ENCODE peak calls at places on chromosome 17, in eight cellular contexts. One of them, this sample, is unnamed.

GRCh38 chr17:4368341-4368740 is 1.9 kb upstream of the UBE2G1 start:
- DNase-seq in GM04504: no peak
- DNase-seq in cardiac muscle cell: no peak
- DNase-seq in AG10803: no peak
- DNase-seq in NCI-H446: no peak
- DNase-seq in NCI-H345: no peak
- DNase-seq in AG08396: no peak
- DNase-seq in activated CD4-positive, alpha-beta T cell treated with anti-CD3 and anti-CD28 coated beads, Interleukin-2, amount 50 U/mL, for 1 hour: no peak
- DNase-seq in this sample: no peak

GRCh38 chr17:70329751-70330150 is 160.4 kb downstream of the KCNJ2 start:
- DNase-seq in AG08396: no peak
- DNase-seq in GM04504: no peak
- DNase-seq in NCI-H345: no peak
- DNase-seq in cardiac muscle cell: no peak
- DNase-seq in activated CD4-positive, alpha-beta T cell treated with anti-CD3 and anti-CD28 coated beads, Interleukin-2, amount 50 U/mL, for 1 hour: no peak
- DNase-seq in AG10803: no peak
- DNase-seq in NCI-H446: no peak
- DNase-seq in this sample: no peak

GRCh38 chr17:30950669-30951399 is 20.0 kb upstream of the RNF135 start:
- DNase-seq in NCI-H446: peak; percentile 6
- DNase-seq in AG10803: peak; percentile 81
- DNase-seq in activated CD4-positive, alpha-beta T cell treated with anti-CD3 and anti-CD28 coated beads, Interleukin-2, amount 50 U/mL, for 1 hour: no peak
- DNase-seq in AG08396: peak; percentile 75
- DNase-seq in NCI-H345: peak; percentile 90
- DNase-seq in GM04504: peak; percentile 85
- DNase-seq in cardiac muscle cell: peak; percentile 93
- DNase-seq in this sample: peak; percentile 92

GRCh38 chr17:54967621-54968258 is 714 bp downstream of the COX11 start:
- DNase-seq in NCI-H446: peak; percentile 46
- DNase-seq in AG08396: peak; percentile 27
- DNase-seq in AG10803: peak; percentile 26
- DNase-seq in activated CD4-positive, alpha-beta T cell treated with anti-CD3 and anti-CD28 coated beads, Interleukin-2, amount 50 U/mL, for 1 hour: no peak
- DNase-seq in NCI-H345: peak; percentile 16
- DNase-seq in cardiac muscle cell: peak; percentile 26
- DNase-seq in GM04504: no peak
- DNase-seq in this sample: no peak

GRCh38 chr17:17676752-17677151 is 4.5 kb upstream of the RAI1 start:
- DNase-seq in NCI-H446: no peak
- DNase-seq in activated CD4-positive, alpha-beta T cell treated with anti-CD3 and anti-CD28 coated beads, Interleukin-2, amount 50 U/mL, for 1 hour: no peak
- DNase-seq in AG10803: no peak
- DNase-seq in NCI-H345: no peak
- DNase-seq in cardiac muscle cell: no peak
- DNase-seq in GM04504: no peak
- DNase-seq in AG08396: no peak
- DNase-seq in this sample: no peak

GRCh38 chr17:27873746-27874145 is 19.4 kb downstream of the LYRM9 start:
- DNase-seq in GM04504: no peak
- DNase-seq in activated CD4-positive, alpha-beta T cell treated with anti-CD3 and anti-CD28 coated beads, Interleukin-2, amount 50 U/mL, for 1 hour: no peak
- DNase-seq in NCI-H446: no peak
- DNase-seq in cardiac muscle cell: no peak
- DNase-seq in NCI-H345: no peak
- DNase-seq in AG10803: peak; percentile 29
- DNase-seq in AG08396: no peak
- DNase-seq in this sample: peak; percentile 15

GRCh38 chr17:67942810-67943209 is 53.5 kb downstream of the C17orf58 start:
- DNase-seq in GM04504: no peak
- DNase-seq in AG10803: no peak
- DNase-seq in NCI-H446: no peak
- DNase-seq in AG08396: no peak
- DNase-seq in activated CD4-positive, alpha-beta T cell treated with anti-CD3 and anti-CD28 coated beads, Interleukin-2, amount 50 U/mL, for 1 hour: no peak
- DNase-seq in cardiac muscle cell: peak; percentile 26
- DNase-seq in NCI-H345: no peak
- DNase-seq in this sample: peak; percentile 31

GRCh38 chr17:12261354-12261753 is 240.7 kb downstream of the MAP2K4 start:
- DNase-seq in AG08396: no peak
- DNase-seq in GM04504: no peak
- DNase-seq in activated CD4-positive, alpha-beta T cell treated with anti-CD3 and anti-CD28 coated beads, Interleukin-2, amount 50 U/mL, for 1 hour: no peak
- DNase-seq in NCI-H345: no peak
- DNase-seq in cardiac muscle cell: no peak
- DNase-seq in NCI-H446: no peak
- DNase-seq in AG10803: no peak
- DNase-seq in this sample: no peak

GRCh38 chr17:49703557-49704277 is 4.0 kb downstream of the SLC35B1 start:
- DNase-seq in NCI-H345: peak; percentile 0
- DNase-seq in activated CD4-positive, alpha-beta T cell treated with anti-CD3 and anti-CD28 coated beads, Interleukin-2, amount 50 U/mL, for 1 hour: no peak
- DNase-seq in NCI-H446: no peak
- DNase-seq in AG08396: peak; percentile 44
- DNase-seq in AG10803: peak; percentile 49
- DNase-seq in GM04504: no peak
- DNase-seq in cardiac muscle cell: peak; percentile 64
- DNase-seq in this sample: peak; percentile 74

GRCh38 chr17:63464691-63465090 is 12.2 kb upstream of the ACE start:
- DNase-seq in AG08396: no peak
- DNase-seq in cardiac muscle cell: no peak
- DNase-seq in GM04504: no peak
- DNase-seq in NCI-H446: no peak
- DNase-seq in AG10803: no peak
- DNase-seq in activated CD4-positive, alpha-beta T cell treated with anti-CD3 and anti-CD28 coated beads, Interleukin-2, amount 50 U/mL, for 1 hour: no peak
- DNase-seq in NCI-H345: no peak
- DNase-seq in this sample: no peak

GRCh38 chr17:51805765-51806164 is 352.7 kb downstream of the CA10 start:
- DNase-seq in NCI-H446: no peak
- DNase-seq in AG08396: no peak
- DNase-seq in NCI-H345: peak; percentile 75
- DNase-seq in cardiac muscle cell: no peak
- DNase-seq in GM04504: no peak
- DNase-seq in AG10803: no peak
- DNase-seq in activated CD4-positive, alpha-beta T cell treated with anti-CD3 and anti-CD28 coated beads, Interleukin-2, amount 50 U/mL, for 1 hour: no peak
- DNase-seq in this sample: no peak

GRCh38 chr17:39281806-39282205 is 56.1 kb upstream of the STAC2 start:
- DNase-seq in activated CD4-positive, alpha-beta T cell treated with anti-CD3 and anti-CD28 coated beads, Interleukin-2, amount 50 U/mL, for 1 hour: no peak
- DNase-seq in NCI-H345: no peak
- DNase-seq in AG08396: peak; percentile 18
- DNase-seq in GM04504: no peak
- DNase-seq in cardiac muscle cell: peak; percentile 26
- DNase-seq in NCI-H446: no peak
- DNase-seq in AG10803: peak; percentile 62
- DNase-seq in this sample: peak; percentile 10